ENCODE peak calls at places on chromosomes 1 and 21, in four cellular contexts. One of them, this sample, is unnamed.

GRCh38 chr21:37551406-37552355 is 185.1 kb downstream of the DYRK1A start:
- DNase-seq in GM12878: no peak
- DNase-seq in prostate gland: no peak
- DNase-seq in RCC 7860: peak
- DNase-seq in this sample: peak

GRCh38 chr1:61130338-61131000 is 48.1 kb downstream of the NFIA start:
- DNase-seq in GM12878: no peak
- DNase-seq in prostate gland: no peak
- DNase-seq in RCC 7860: no peak
- DNase-seq in this sample: no peak

GRCh38 chr1:152873495-152873894 is 4.6 kb upstream of the SMCP start:
- DNase-seq in GM12878: no peak
- DNase-seq in prostate gland: no peak
- DNase-seq in RCC 7860: no peak
- DNase-seq in this sample: no peak

GRCh38 chr1:243346481-243346880 is 90.6 kb downstream of the SDCCAG8 start:
- DNase-seq in GM12878: no peak
- DNase-seq in prostate gland: no peak
- DNase-seq in RCC 7860: no peak
- DNase-seq in this sample: no peak

GRCh38 chr1:211788626-211789025 is 41.9 kb downstream of the LPGAT1 start:
- DNase-seq in GM12878: no peak
- DNase-seq in prostate gland: no peak
- DNase-seq in RCC 7860: no peak
- DNase-seq in this sample: no peak

GRCh38 chr1:85581802-85582686 is 1.5 kb downstream of the CCN1 start:
- DNase-seq in GM12878: no peak
- DNase-seq in prostate gland: peak
- DNase-seq in RCC 7860: peak
- DNase-seq in this sample: peak

GRCh38 chr1:56156937-56157336 is 422.4 kb downstream of the PLPP3 start:
- DNase-seq in GM12878: no peak
- DNase-seq in prostate gland: no peak
- DNase-seq in RCC 7860: no peak
- DNase-seq in this sample: no peak

GRCh38 chr1:15848143-15848928 is 829 bp downstream of the SPEN start:
- DNase-seq in GM12878: no peak
- DNase-seq in prostate gland: peak
- DNase-seq in RCC 7860: no peak
- DNase-seq in this sample: no peak

GRCh38 chr1:47262787-47263413 is 30.9 kb upstream of the TAL1 start:
- DNase-seq in GM12878: no peak
- DNase-seq in prostate gland: peak
- DNase-seq in RCC 7860: peak
- DNase-seq in this sample: no peak

GRCh38 chr1:29668761-29669487 is 432.6 kb downstream of the PTPRU start:
- DNase-seq in GM12878: no peak
- DNase-seq in prostate gland: no peak
- DNase-seq in RCC 7860: no peak
- DNase-seq in this sample: no peak

GRCh38 chr1:15224259-15224869 is 22.7 kb upstream of the FHAD1 start:
- DNase-seq in GM12878: no peak
- DNase-seq in prostate gland: no peak
- DNase-seq in RCC 7860: no peak
- DNase-seq in this sample: no peak

GRCh38 chr1:204756349-204756748 is 70.8 kb upstream of the LRRN2 start:
- DNase-seq in GM12878: no peak
- DNase-seq in prostate gland: no peak
- DNase-seq in RCC 7860: no peak
- DNase-seq in this sample: no peak

GRCh38 chr1:6998267-6998666 is 213.0 kb downstream of the CAMTA1 start:
- DNase-seq in GM12878: no peak
- DNase-seq in prostate gland: no peak
- DNase-seq in RCC 7860: no peak
- DNase-seq in this sample: no peak

GRCh38 chr1:44714944-44715571 is 15.9 kb downstream of the RNU5D-1 start:
- DNase-seq in GM12878: peak
- DNase-seq in prostate gland: peak
- DNase-seq in RCC 7860: peak
- DNase-seq in this sample: peak

GRCh38 chr21:46385846-46386725 is 62.1 kb downstream of the PCNT start:
- DNase-seq in GM12878: no peak
- DNase-seq in prostate gland: no peak
- DNase-seq in RCC 7860: no peak
- DNase-seq in this sample: no peak

GRCh38 chr1:159712080-159712479 is 2.3 kb downstream of the CRP start:
- DNase-seq in GM12878: no peak
- DNase-seq in prostate gland: no peak
- DNase-seq in RCC 7860: no peak
- DNase-seq in this sample: no peak

GRCh38 chr1:83029916-83030315 is 969.0 kb downstream of the TTLL7 start:
- DNase-seq in GM12878: no peak
- DNase-seq in prostate gland: no peak
- DNase-seq in RCC 7860: no peak
- DNase-seq in this sample: no peak

GRCh38 chr1:211420389-211420788 is 71.6 kb downstream of the RD3 start:
- DNase-seq in GM12878: no peak
- DNase-seq in prostate gland: no peak
- DNase-seq in RCC 7860: no peak
- DNase-seq in this sample: no peak

GRCh38 chr1:97849350-97850339 is 71.2 kb downstream of the DPYD start:
- DNase-seq in GM12878: no peak
- DNase-seq in prostate gland: no peak
- DNase-seq in RCC 7860: peak
- DNase-seq in this sample: no peak

This sample was measured in ureter.